ENCODE peak calls at places on chromosomes 1 and 21, in ten cellular contexts. X is PC-3, E is DND-41, T is IMR-90, M is fibroblast of lung, H is endothelial cell of umbilical vein, K is GM12878, I is hepatocyte, O is astrocyte, Y is H9. C is an unnamed sample. For H4K20me1, the result is how much of the 10 kb centered on the place peaks cover.

GRCh38 chr1:201173736-201174135 is 16.9 kb upstream of the IGFN1 start:
- DNase-seq in X (peak), E (no peak), T (no peak), M (no peak), H (no peak), K (no peak), I (no peak), O (no peak), Y (no peak), C (no peak)

GRCh38 chr1:204872262-204872881 is 1.7 kb downstream of the NFASC start:
- DNase-seq in X (no peak), E (no peak), T (no peak), M (peak), H (no peak), K (no peak), I (no peak), O (peak), Y (no peak), C (no peak)

GRCh38 chr21:45142916-45143315 is 68.5 kb downstream of the ADARB1 start:
- DNase-seq in X (no peak), E (no peak), T (no peak), M (no peak), H (no peak), K (no peak), I (no peak), O (no peak), Y (no peak), C (no peak)

GRCh38 chr1:203475012-203475981 is at the start of gene PRELP:
- DNase-seq in X (peak), E (no peak), T (peak), M (peak), H (no peak), K (no peak), I (peak), O (no peak), Y (peak), C (peak)

GRCh38 chr1:175317795-175318194 is 125.2 kb upstream of the KIAA0040 start:
- DNase-seq in X (peak), E (no peak), T (no peak), M (no peak), H (peak), K (no peak), I (no peak), O (no peak), Y (no peak), C (no peak)

GRCh38 chr1:3459051-3459908 is 4.8 kb downstream of the ARHGEF16 start:
- DNase-seq in X (no peak), E (no peak), T (no peak), M (no peak), H (no peak), K (no peak), I (no peak), O (no peak), Y (no peak), C (no peak)

GRCh38 chr1:64701071-64701470 is 43.8 kb upstream of the RAVER2 start:
- DNase-seq in X (peak), E (no peak), T (no peak), M (no peak), H (no peak), K (no peak), I (no peak), O (no peak), Y (no peak), C (no peak)

GRCh38 chr1:226590626-226591025 is 42.1 kb downstream of the STUM start:
- DNase-seq in X (no peak), E (no peak), T (no peak), M (no peak), H (no peak), K (no peak), I (no peak), O (no peak), Y (no peak), C (no peak)

GRCh38 chr1:244409648-244410164 is 42.0 kb downstream of the ADSS2 start:
- DNase-seq in X (no peak), E (no peak), T (no peak), M (no peak), H (no peak), K (peak), I (no peak), O (no peak), Y (no peak), C (no peak)

GRCh38 chr1:155932487-155932886 is 1.7 kb downstream of the KHDC4 start:
- DNase-seq in X (peak), E (no peak), T (no peak), M (no peak), H (no peak), K (no peak), I (no peak), O (no peak), Y (no peak), C (no peak)

GRCh38 chr1:155933591-155934096 is 569 bp downstream of the KHDC4 start:
- DNase-seq in X (no peak), E (peak), T (no peak), M (no peak), H (peak), K (no peak), I (no peak), O (no peak), Y (no peak), C (no peak)

GRCh38 chr1:155932085-155932484 is 2.1 kb downstream of the KHDC4 start:
- DNase-seq in X (peak), E (no peak), T (no peak), M (no peak), H (no peak), K (no peak), I (no peak), O (no peak), Y (no peak), C (no peak)

GRCh38 chr1:155934933-155935590 is 849 bp upstream of the KHDC4 start:
- DNase-seq in X (no peak), E (peak), T (no peak), M (no peak), H (no peak), K (no peak), I (no peak), O (no peak), Y (no peak), C (no peak)

GRCh38 chr1:155934097-155934932 is at the start of gene KHDC4:
- DNase-seq in X (peak), E (peak), T (peak), M (peak), H (peak), K (peak), I (peak), O (peak), Y (peak), C (peak)
- TF ChIP-seq CTCF in X (no peak), E (peak), T (peak), M (no peak), H (no peak), K (peak), I (no peak), O (no peak), Y (no peak), C (no peak)

GRCh38 chr1:245831518-245831917 is 675.6 kb downstream of the SMYD3 start:
- DNase-seq in X (no peak), E (no peak), T (no peak), M (no peak), H (no peak), K (no peak), I (no peak), O (no peak), Y (no peak), C (no peak)
- H3K4me2 ChIP-seq in X (no peak), E (no peak), T (no peak), M (no peak), H (no peak), K (no peak), I (no peak), O (no peak), Y (no peak), C (no peak)

GRCh38 chr1:198156111-198156744 is 570 bp upstream of the NEK7 start:
- DNase-seq in X (peak), E (peak), T (peak), M (peak), H (peak), K (no peak), I (peak), O (peak), Y (peak), C (peak)

GRCh38 chr1:198153804-198154203 is 3.0 kb upstream of the NEK7 start:
- DNase-seq in X (no peak), E (no peak), T (no peak), M (peak), H (no peak), K (no peak), I (no peak), O (peak), Y (no peak), C (no peak)

GRCh38 chr1:198157241-198157846 is 546 bp downstream of the NEK7 start:
- DNase-seq in X (peak), E (peak), T (peak), M (peak), H (peak), K (no peak), I (peak), O (peak), Y (peak), C (peak)

GRCh38 chr1:198156745-198157240 is at the start of gene NEK7:
- DNase-seq in X (peak), E (peak), T (peak), M (peak), H (peak), K (no peak), I (peak), O (peak), Y (peak), C (peak)

GRCh38 chr1:198155253-198155652 is 1.5 kb upstream of the NEK7 start:
- DNase-seq in X (peak), E (no peak), T (peak), M (peak), H (peak), K (no peak), I (no peak), O (peak), Y (no peak), C (no peak)
- H4K20me1 ChIP-seq in X (under half), E (under half), T (under half), M (under half), H (under half), K (under half), I (under half), O (under half), Y (under half), C (under half)

GRCh38 chr1:156749429-156750118 is 1.9 kb downstream of the HDGF start:
- DNase-seq in X (peak), E (no peak), T (no peak), M (no peak), H (no peak), K (no peak), I (peak), O (no peak), Y (no peak), C (no peak)

GRCh38 chr1:156750191-156750931 is 1.1 kb downstream of the HDGF start:
- DNase-seq in X (peak), E (peak), T (no peak), M (peak), H (peak), K (no peak), I (peak), O (no peak), Y (no peak), C (peak)

GRCh38 chr1:156747737-156748669 is 3.5 kb downstream of the HDGF start:
- DNase-seq in X (no peak), E (no peak), T (no peak), M (peak), H (peak), K (no peak), I (no peak), O (no peak), Y (no peak), C (peak)

GRCh38 chr1:156746716-156747631 is 4.5 kb downstream of the HDGF start:
- DNase-seq in X (peak), E (peak), T (peak), M (peak), H (peak), K (no peak), I (peak), O (peak), Y (peak), C (peak)

GRCh38 chr1:156748670-156749428 is 2.6 kb downstream of the HDGF start:
- DNase-seq in X (peak), E (no peak), T (peak), M (peak), H (peak), K (no peak), I (peak), O (no peak), Y (no peak), C (no peak)
- TF ChIP-seq CTCF in X (no peak), E (no peak), T (no peak), M (no peak), H (no peak), K (no peak), I (no peak), O (no peak), Y (no peak), C (no peak)

DNA sequence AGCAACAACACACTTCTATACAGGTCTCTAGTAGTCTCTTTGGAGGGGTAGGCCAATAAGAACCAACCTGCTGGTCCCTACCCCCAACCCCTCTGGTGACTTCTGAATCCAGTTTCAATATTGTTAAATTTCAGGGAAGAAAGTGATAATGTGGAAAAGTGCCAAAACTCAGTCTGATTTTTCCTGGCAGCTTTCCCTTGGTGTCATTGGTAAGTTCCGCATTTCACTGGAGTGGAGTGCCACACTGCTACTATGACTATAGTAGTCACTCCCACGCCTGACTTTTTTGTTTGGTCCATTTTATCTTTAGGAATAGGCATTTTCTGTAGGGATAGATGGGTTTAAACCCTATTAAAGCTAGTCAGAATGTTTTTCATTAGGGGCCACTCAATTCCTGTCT is 5.7 kb upstream of the ARID1A start:
- DNase-seq in X (no peak), E (no peak), T (no peak), M (no peak), H (no peak), K (no peak), I (no peak), O (no peak), Y (no peak), C (no peak)
- H3K4me2 ChIP-seq in X (no peak), E (no peak), T (no peak), M (no peak), H (no peak), K (no peak), I (no peak), O (no peak), Y (no peak), C (no peak)

GRCh38 chr1:160208179-160209040 is 3.2 kb downstream of the PEA15 start:
- DNase-seq in X (no peak), E (no peak), T (no peak), M (peak), H (peak), K (no peak), I (no peak), O (no peak), Y (no peak), C (no peak)
- H4K20me1 ChIP-seq in X (under half), E (under half), T (half or more), M (under half), H (under half), K (under half), I (under half), O (half or more), Y (under half), C (half or more)

GRCh38 chr1:45490623-45491463 is at the start of gene TESK2:
- DNase-seq in X (peak), E (peak), T (peak), M (peak), H (peak), K (peak), I (peak), O (peak), Y (peak), C (peak)
- TF ChIP-seq CTCF in X (no peak), E (peak), T (peak), M (no peak), H (no peak), K (peak), I (no peak), O (no peak), Y (no peak), C (no peak)

GRCh38 chr21:36180963-36181362 is 24.3 kb downstream of the DOP1B start:
- DNase-seq in X (no peak), E (no peak), T (no peak), M (no peak), H (no peak), K (no peak), I (no peak), O (no peak), Y (no peak), C (no peak)

GRCh38 chr21:36186506-36187399 is 30.1 kb downstream of the DOP1B start:
- DNase-seq in X (no peak), E (no peak), T (no peak), M (no peak), H (no peak), K (no peak), I (no peak), O (no peak), Y (peak), C (no peak)

GRCh38 chr21:36183144-36183795 is 26.6 kb downstream of the DOP1B start:
- DNase-seq in X (no peak), E (no peak), T (no peak), M (no peak), H (no peak), K (no peak), I (no peak), O (no peak), Y (no peak), C (no peak)

GRCh38 chr21:36185498-36185897 is 28.9 kb downstream of the DOP1B start:
- DNase-seq in X (no peak), E (no peak), T (no peak), M (no peak), H (no peak), K (no peak), I (no peak), O (no peak), Y (no peak), C (no peak)

DNA sequence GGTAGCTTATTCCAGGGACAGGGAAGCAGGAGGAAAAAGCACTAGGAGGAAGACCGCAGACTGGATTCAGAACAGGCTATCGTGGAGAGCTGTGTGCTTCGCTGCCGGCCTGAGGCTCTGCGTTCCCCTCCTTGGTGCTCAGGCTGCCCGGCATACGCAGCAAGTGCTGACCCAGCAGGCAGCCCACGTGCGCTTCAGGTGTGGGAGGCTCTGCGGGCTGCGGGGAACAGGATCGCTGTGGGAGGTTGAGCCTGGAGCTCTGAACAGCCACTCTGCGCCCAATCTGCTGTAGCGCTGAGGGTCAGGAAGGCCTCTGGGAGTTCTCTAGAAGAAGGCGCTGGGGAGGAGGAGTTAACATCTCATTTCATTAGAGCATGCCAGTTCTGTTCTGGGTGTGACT is 27.9 kb downstream of the DOP1B start:
- DNase-seq in X (no peak), E (no peak), T (no peak), M (no peak), H (no peak), K (no peak), I (no peak), O (no peak), Y (no peak), C (no peak)
- H3K4me2 ChIP-seq in X (no peak), E (no peak), T (no peak), M (no peak), H (no peak), K (no peak), I (no peak), O (no peak), Y (no peak), C (no peak)

DNA sequence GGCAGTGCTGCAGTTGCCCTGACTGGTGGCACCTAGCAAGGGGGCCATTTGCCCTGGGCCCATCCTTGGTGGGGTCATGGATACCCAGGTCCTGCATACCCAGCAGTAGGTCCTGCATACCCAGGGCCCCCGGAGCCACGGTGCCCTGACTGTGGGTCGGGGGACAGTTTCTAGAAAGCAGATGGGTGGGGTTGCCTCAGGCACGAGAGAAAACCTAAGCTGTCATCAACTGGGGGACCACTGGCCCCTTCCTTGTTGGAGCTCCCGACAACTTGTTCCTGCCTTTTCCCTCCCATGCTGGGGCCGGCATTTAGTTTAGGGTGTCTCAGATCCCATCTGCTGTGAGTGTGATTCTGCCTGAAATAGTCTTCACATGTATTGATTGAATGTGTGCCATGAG is 15.5 kb downstream of the SPSB1 start:
- DNase-seq in X (no peak), E (no peak), T (no peak), M (no peak), H (no peak), K (no peak), I (no peak), O (no peak), Y (no peak), C (no peak)
- H4K20me1 ChIP-seq in X (half or more), E (half or more), T (half or more), M (under half), H (under half), K (under half), I (half or more), O (half or more), Y (under half), C (under half)